ENCODE peak calls at places on chromosomes 7 and 10, in four cellular contexts. T is right atrium auricular region; D is colonic mucosa; K is CD8-positive, alpha-beta T cell. S is an unnamed sample.

GRCh38 chr7:140512317-140513000 is 33.2 kb upstream of the MKRN1 start:
- DNase-seq in T (no peak), D (peak), K (no peak), S (no peak)

GRCh38 chr7:2270495-2270894 is 28.5 kb downstream of the NUDT1 start:
- DNase-seq in T (no peak), D (no peak), K (no peak), S (no peak)

GRCh38 chr7:28405662-28406061 is 6.7 kb upstream of the CREB5 start:
- DNase-seq in T (peak), D (no peak), K (no peak), S (no peak)

GRCh38 chr10:101781655-101781983 is 1.6 kb downstream of the NPM3 start:
- DNase-seq in T (no peak), D (no peak), K (no peak), S (no peak)

GRCh38 chr7:45617166-45617565 is 43.0 kb downstream of the ADCY1 start:
- DNase-seq in T (no peak), D (no peak), K (no peak), S (no peak)

GRCh38 chr10:7955446-7955845 is 99.0 kb upstream of the GATA3 start:
- DNase-seq in T (no peak), D (no peak), K (no peak), S (no peak)

GRCh38 chr7:94907420-94908203 is at the start of gene PPP1R9A:
- DNase-seq in T (no peak), D (peak), K (no peak), S (peak)

GRCh38 chr7:30799206-30799975 is 28.2 kb downstream of the MINDY4 start:
- DNase-seq in T (peak), D (no peak), K (no peak), S (no peak)

GRCh38 chr7:134174797-134175261 is 47.7 kb downstream of the LRGUK start:
- DNase-seq in T (no peak), D (no peak), K (no peak), S (no peak)

DNA sequence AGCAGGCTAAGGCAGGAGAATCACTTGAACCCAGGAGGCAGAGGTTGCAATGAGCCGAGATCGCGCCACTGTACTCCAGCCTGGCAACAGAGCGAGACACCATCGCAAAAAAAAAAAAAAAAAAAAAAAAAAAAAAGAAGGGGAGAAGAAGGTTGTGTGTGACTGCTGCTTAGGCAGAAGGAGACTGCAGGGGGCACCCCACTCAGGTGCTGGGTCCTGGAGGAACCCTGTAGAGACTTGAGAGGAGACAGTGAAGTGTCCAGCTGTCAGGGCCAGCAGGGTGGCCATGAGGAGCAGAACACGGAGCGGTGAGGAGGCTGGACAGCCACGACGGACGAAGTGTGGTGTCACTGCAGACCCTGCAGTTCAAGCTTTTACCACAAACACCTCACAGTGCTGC is 99.0 kb upstream of the NMT2 start:
- DNase-seq in T (no peak), D (no peak), K (no peak), S (no peak)
- TF ChIP-seq CTCF in T (no peak), D (no peak), K (no peak), S (no peak)

DNA sequence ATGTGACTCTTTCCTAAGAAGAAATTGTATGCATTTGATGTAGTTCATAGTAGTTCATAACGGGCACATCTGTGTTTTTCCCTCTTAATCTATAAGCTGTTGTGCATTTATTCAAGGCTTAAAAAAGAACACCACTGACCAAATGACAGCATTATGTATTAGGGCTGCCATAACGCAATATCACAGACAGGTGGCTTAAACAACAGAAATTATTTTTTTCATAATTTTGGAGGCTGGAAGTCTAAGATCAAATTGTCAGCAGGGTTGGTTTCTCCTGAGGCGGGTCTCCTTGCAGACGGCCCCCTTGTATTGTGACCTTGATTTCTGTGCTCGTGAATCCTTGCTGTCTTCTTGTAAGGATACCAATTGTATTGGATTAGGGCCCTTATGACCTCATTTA is 627 bp upstream of the SSMEM1 start:
- DNase-seq in T (no peak), D (no peak), K (no peak), S (no peak)
- TF ChIP-seq CTCF in T (no peak), D (no peak), K (no peak), S (no peak)

GRCh38 chr10:34251177-34251576 is 563.9 kb downstream of the PARD3 start:
- DNase-seq in T (no peak), D (no peak), K (no peak), S (no peak)

GRCh38 chr10:34247560-34247959 is 567.5 kb downstream of the PARD3 start:
- DNase-seq in T (no peak), D (no peak), K (no peak), S (no peak)

GRCh38 chr10:34252111-34252510 is 563.0 kb downstream of the PARD3 start:
- DNase-seq in T (no peak), D (no peak), K (no peak), S (no peak)

GRCh38 chr10:34250722-34251121 is 564.4 kb downstream of the PARD3 start:
- DNase-seq in T (no peak), D (no peak), K (no peak), S (no peak)

DNA sequence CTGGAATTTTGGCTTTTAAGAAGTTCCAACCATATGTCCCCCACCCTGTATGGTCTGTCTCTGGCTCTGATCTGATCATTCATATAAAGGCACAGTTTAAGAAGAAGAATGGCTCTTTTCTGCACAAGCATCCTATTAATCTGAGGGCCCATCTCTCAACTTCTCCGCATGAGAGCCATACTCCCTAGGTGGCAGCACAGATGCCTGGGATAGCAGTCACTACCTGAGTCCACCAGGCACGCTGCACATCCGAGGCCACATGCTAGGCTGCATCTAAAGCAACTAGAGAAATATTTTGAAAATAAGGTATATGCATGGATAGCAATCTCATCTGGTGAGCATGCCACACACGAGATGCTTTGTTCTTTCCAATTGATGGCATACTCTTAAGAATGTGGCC is 565.5 kb downstream of the PARD3 start:
- DNase-seq in T (no peak), D (no peak), K (no peak), S (no peak)
- TF ChIP-seq CTCF in T (no peak), D (no peak), K (no peak), S (peak)

GRCh38 chr10:59907918-59908807 is 1.8 kb upstream of the CCDC6 start:
- DNase-seq in T (peak), D (peak), K (peak), S (no peak)
- TF ChIP-seq CTCF in T (no peak), D (no peak), K (no peak), S (no peak)

GRCh38 chr7:4484545-4484944 is 197.6 kb upstream of the FOXK1 start:
- DNase-seq in T (no peak), D (no peak), K (no peak), S (no peak)

GRCh38 chr7:4483851-4484250 is 198.2 kb upstream of the FOXK1 start:
- DNase-seq in T (no peak), D (no peak), K (no peak), S (no peak)

DNA sequence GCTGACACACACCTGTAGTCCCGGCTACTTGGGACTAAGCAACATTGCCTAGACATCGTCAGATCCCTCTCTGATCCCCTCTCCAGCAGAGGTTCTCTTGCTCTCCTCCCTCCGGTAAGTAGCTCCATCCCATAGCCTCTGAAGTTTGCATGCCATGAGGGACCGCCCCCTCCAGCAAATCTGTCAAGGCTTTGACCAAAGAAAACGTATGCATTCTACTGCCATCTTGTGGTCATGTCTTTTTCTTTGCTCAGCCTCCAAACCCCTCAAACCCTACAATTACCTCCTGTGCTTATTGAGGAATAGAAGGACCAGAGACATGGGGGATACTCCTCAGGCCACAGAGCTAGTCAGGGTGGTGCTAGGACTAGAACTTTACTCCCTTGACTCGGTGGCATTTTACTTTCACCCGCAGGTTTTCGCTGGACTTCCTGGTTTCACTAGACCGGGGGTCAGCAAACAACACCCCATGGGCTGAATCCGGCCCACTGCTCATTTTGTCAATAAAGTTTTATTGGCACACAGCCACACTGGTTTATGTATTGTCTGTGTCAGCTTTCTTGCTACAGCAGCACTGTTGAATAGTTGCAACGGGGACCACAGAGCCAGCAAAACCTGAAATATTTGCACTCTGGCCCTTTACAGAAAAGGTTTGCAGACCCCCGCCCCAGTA is 202.6 kb upstream of the FOXK1 start:
- DNase-seq in T (no peak), D (peak), K (no peak), S (no peak)
- TF ChIP-seq CTCF in T (no peak), D (peak), K (no peak), S (peak)

DNA sequence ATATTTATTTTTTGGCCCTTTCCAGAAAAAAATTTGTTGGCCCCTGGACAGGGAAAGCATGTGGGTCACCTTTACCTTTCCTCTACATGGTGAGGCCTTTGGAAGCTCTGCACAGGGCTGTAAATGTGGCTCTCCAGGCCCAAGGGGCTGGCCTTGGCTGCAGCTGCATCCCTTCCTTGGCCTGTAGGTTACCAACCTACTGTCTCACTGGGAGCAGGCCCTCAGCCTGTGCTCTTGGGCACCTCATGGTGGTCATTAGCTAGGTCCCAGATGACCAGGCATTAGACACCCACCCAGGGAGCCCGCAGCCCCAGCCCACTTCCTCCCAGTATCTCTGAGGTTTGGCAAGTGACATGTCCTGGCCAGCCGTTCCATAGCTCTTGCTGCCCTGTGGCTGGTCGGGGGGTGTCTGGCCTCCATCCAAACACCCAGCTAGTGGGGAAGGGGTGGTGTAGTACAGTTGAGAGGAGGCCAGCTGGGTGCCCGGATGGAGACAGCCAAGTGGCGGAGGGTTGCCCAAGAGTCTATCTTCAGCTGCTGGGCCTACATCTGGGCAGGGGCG is 7.1 kb upstream of the CPA5 start:
- DNase-seq in T (no peak), D (no peak), K (no peak), S (no peak)
- TF ChIP-seq CTCF in T (no peak), D (no peak), K (no peak), S (no peak)

GRCh38 chr7:74126220-74126880 is 42.7 kb downstream of the LIMK1 start:
- DNase-seq in T (no peak), D (no peak), K (no peak), S (no peak)
- TF ChIP-seq CTCF in T (no peak), D (no peak), K (no peak), S (no peak)

DNA sequence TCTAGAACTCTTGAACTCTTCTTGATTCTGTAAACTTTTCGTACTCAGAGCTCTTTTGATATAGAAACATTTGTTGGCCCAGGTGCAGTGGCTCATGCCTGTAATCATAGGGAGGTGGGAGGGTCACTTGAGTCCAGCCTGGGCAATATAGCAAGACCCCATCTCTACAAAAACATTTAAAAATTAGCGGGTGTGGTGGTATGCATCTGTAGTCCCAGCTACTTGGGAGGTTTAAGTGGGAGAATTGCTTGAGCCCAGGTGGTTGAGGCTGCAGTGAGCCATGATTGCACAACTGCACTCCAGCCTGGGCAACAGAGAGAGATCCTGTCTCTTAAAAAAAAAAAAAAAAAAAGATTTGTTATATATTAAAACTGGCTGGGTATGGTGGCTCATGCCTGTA is 121.6 kb downstream of the BAMBI start:
- DNase-seq in T (no peak), D (no peak), K (no peak), S (no peak)
- TF ChIP-seq CTCF in T (no peak), D (no peak), K (no peak), S (no peak)

GRCh38 chr7:7742223-7742622 is 23.8 kb upstream of the RPA3 start:
- DNase-seq in T (no peak), D (no peak), K (no peak), S (no peak)
- TF ChIP-seq CTCF in T (no peak), D (no peak), K (no peak), S (no peak)

S was measured in progenitor cell of endocrine pancreas.